ENCODE peak calls at places on chromosomes 6 and 20, in six cellular contexts. X is brain microvascular endothelial cell, Z is astrocyte, Q is fibroblast of pulmonary artery, N is tibial nerve, M is dorsolateral prefrontal cortex. P is an unnamed sample.

GRCh38 chr6:39309942-39310531 is 4.2 kb downstream of the KCNK17 start:
- DNase-seq in X (peak), Z (peak), Q (peak), N (peak), M (peak), P (peak)

GRCh38 chr6:53648571-53648970 is 17.0 kb downstream of the KLHL31 start:
- DNase-seq in X (no peak), Z (peak), Q (peak), N (no peak), M (no peak), P (no peak)

GRCh38 chr6:111888928-111889696 is 15.9 kb upstream of the FYN start:
- DNase-seq in X (no peak), Z (no peak), Q (peak), N (no peak), M (peak), P (no peak)

GRCh38 chr6:145086197-145086596 is 649.1 kb downstream of the EPM2A start:
- DNase-seq in X (peak), Z (peak), Q (peak), N (peak), M (no peak), P (no peak)

GRCh38 chr6:56334937-56335336 is 87.6 kb upstream of the COL21A1 start:
- DNase-seq in X (peak), Z (peak), Q (peak), N (no peak), M (no peak), P (no peak)

GRCh38 chr6:17940151-17940791 is 47.2 kb downstream of the KIF13A start:
- DNase-seq in X (no peak), Z (no peak), Q (no peak), N (no peak), M (no peak), P (no peak)

GRCh38 chr20:47710665-47711045 is 74.6 kb downstream of the SULF2 start:
- DNase-seq in X (no peak), Z (no peak), Q (no peak), N (no peak), M (no peak), P (no peak)

GRCh38 chr6:9095671-9096260 is 660.4 kb upstream of the SLC35B3 start:
- DNase-seq in X (no peak), Z (no peak), Q (no peak), N (no peak), M (no peak), P (no peak)

GRCh38 chr20:50070361-50070760 is 42.6 kb downstream of the UBE2V1 start:
- DNase-seq in X (no peak), Z (no peak), Q (no peak), N (no peak), M (no peak), P (no peak)

GRCh38 chr6:101640131-101640530 is 246.6 kb downstream of the GRIK2 start:
- DNase-seq in X (no peak), Z (peak), Q (peak), N (no peak), M (no peak), P (no peak)

GRCh38 chr6:14799928-14800327 is 445.9 kb upstream of the JARID2 start:
- DNase-seq in X (peak), Z (peak), Q (peak), N (peak), M (peak), P (no peak)

GRCh38 chr6:3825331-3825831 is 23.8 kb upstream of the FAM50B start:
- DNase-seq in X (peak), Z (no peak), Q (peak), N (peak), M (peak), P (no peak)
- TF ChIP-seq CTCF in X (peak), Z (peak), Q (peak), N (peak), M (no peak), P (peak)

DNA sequence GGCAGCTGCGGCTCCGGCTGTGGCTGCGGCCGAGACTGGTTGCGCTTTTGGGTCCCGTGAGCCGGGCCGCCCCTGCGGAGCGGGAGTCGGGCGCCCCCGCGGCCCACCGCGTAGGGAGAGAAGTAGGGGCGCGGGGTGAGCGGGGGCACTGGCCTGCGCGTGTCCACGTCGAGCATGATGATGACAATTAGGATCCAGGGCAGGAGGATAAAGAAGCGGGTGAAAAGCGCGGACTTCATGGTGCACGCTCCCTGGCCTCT is 739 bp downstream of the B3GAT2 start:
- DNase-seq in X (no peak), Z (no peak), Q (no peak), N (no peak), M (no peak), P (no peak)
- H3K4me3 ChIP-seq in X (peak), Z (peak), Q (peak), N (peak), M (peak), P (peak)

GRCh38 chr6:40535105-40535783 is 51.9 kb downstream of the LRFN2 start:
- DNase-seq in X (no peak), Z (no peak), Q (no peak), N (no peak), M (no peak), P (no peak)

GRCh38 chr6:40535784-40536380 is 51.3 kb downstream of the LRFN2 start:
- DNase-seq in X (no peak), Z (no peak), Q (no peak), N (no peak), M (no peak), P (no peak)

GRCh38 chr6:40538556-40538955 is 48.6 kb downstream of the LRFN2 start:
- DNase-seq in X (no peak), Z (no peak), Q (no peak), N (no peak), M (no peak), P (no peak)

GRCh38 chr6:40537446-40537845 is 49.7 kb downstream of the LRFN2 start:
- DNase-seq in X (no peak), Z (no peak), Q (no peak), N (no peak), M (no peak), P (no peak)

DNA sequence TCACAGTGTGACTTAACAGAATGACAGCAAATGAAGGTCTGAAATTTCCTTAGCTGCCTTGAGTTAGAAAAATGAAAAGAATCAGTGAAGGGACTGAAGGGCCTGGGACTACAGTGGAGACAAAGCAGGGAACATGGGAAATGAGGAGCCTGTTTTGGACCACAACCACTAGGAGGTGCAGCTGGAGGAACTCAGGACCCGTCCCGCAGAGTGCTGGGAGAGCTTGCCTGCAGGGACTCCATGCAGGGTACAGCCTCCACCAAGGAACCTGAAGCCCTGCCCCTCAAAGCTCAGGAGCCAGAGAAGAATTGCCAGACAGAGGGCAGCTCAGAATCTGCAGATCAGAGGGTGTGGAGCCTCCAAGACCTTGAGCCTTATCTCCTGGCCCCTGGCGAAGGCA is 50.7 kb downstream of the LRFN2 start:
- DNase-seq in X (no peak), Z (no peak), Q (no peak), N (no peak), M (no peak), P (no peak)
- TF ChIP-seq CTCF in X (peak), Z (no peak), Q (peak), N (no peak), M (no peak), P (peak)

GRCh38 chr20:41316009-41316408 is 1.5 kb downstream of the ZHX3 start:
- DNase-seq in X (no peak), Z (no peak), Q (no peak), N (no peak), M (no peak), P (no peak)
- H3K4me3 ChIP-seq in X (peak), Z (peak), Q (peak), N (peak), M (peak), P (peak)

GRCh38 chr20:58652606-58653303 is 1.7 kb downstream of the STX16 start:
- DNase-seq in X (no peak), Z (no peak), Q (no peak), N (no peak), M (no peak), P (no peak)
- TF ChIP-seq CTCF in X (no peak), Z (no peak), Q (no peak), N (no peak), M (no peak), P (no peak)

P was measured in AG09309.